ENCODE peak calls at places on chromosomes 3 and 15, in nine cellular contexts. F is BE2C, E is kidney, L is A673, J is progenitor cell of endocrine pancreas, Q is heart right ventricle, I is cardiac fibroblast, N is fibroblast of the aortic adventitia, R is OCI-LY7. V is an unnamed sample.

GRCh38 chr15:77654975-77655374 is 22.3 kb upstream of the LINGO1 start:
- DNase-seq in F (peak; percentile 64), E (no peak), L (peak; percentile 53), J (no peak), Q (no peak), I (no peak), N (no peak), R (peak; percentile 10), V (no peak)

GRCh38 chr3:178771511-178771910 is 235.3 kb downstream of the KCNMB2 start:
- DNase-seq in F (no peak), E (no peak), L (no peak), J (no peak), Q (no peak), I (no peak), N (no peak), R (no peak), V (no peak)

GRCh38 chr3:23206371-23206770 is 3.2 kb downstream of the UBE2E2 start:
- DNase-seq in F (no peak), E (no peak), L (no peak), J (no peak), Q (no peak), I (no peak), N (no peak), R (peak; percentile 18), V (no peak)

GRCh38 chr3:129126726-129127280 is 5.2 kb upstream of the RAB43 start:
- DNase-seq in F (no peak), E (no peak), L (no peak), J (no peak), Q (no peak), I (no peak), N (no peak), R (no peak), V (no peak)

GRCh38 chr3:17932372-17932771 is 189.9 kb upstream of the TBC1D5 start:
- DNase-seq in F (no peak), E (no peak), L (no peak), J (no peak), Q (no peak), I (no peak), N (no peak), R (no peak), V (no peak)

GRCh38 chr15:70523634-70524033 is 239.7 kb downstream of the UACA start:
- DNase-seq in F (no peak), E (no peak), L (no peak), J (no peak), Q (no peak), I (no peak), N (no peak), R (no peak), V (no peak)

GRCh38 chr3:19392146-19392545 is 243.8 kb downstream of the KCNH8 start:
- DNase-seq in F (no peak), E (no peak), L (no peak), J (no peak), Q (no peak), I (no peak), N (no peak), R (no peak), V (no peak)

GRCh38 chr3:129507181-129507831 is 21.1 kb upstream of the RHO start:
- DNase-seq in F (peak; percentile 45), E (peak; percentile 43), L (no peak), J (no peak), Q (peak; percentile 56), I (peak; percentile 23), N (no peak), R (no peak), V (no peak)

DNA sequence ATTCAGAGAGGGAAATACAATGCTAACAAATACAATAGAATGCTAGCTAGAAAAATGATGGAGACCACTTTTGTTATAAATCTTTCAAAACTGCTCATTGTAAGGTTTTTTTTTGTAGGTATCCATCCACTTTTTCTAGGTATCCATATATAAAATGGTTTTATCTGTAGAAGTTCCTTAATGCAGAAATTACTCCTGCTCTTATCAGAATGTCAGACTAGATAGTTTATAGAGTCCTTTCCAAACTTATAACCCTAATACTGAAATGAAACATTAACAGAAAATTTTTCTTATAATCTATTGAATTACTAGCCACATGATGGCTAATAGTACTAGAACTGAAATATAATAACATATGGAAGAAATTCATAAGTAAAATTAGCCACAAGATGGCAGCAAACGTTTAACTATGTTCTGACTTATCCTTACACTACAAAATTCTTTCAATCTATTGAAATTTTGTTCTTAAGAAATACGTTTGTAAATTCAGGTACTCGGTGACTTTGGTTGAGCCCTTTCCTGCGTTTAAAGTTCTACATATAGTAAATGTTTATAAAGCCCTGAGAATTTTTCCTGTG is 58.5 kb downstream of the ECT2 start:
- DNase-seq in F (no peak), E (no peak), L (peak; percentile 64), J (no peak), Q (no peak), I (peak; percentile 78), N (peak; percentile 85), R (peak; percentile 36), V (no peak)
- TF ChIP-seq CTCF in F (peak; percentile 30), E (peak; percentile 13), L (peak; percentile 60), J (peak; percentile 67), Q (peak; percentile 44), I (no peak), N (no peak), R (peak; percentile 79), V (peak; percentile 45)

GRCh38 chr3:100419406-100419805 is 18.1 kb downstream of the LNP1 start:
- DNase-seq in F (no peak), E (no peak), L (no peak), J (no peak), Q (no peak), I (no peak), N (no peak), R (peak; percentile 18), V (no peak)
- TF ChIP-seq CTCF in F (no peak), E (no peak), L (no peak), J (no peak), Q (no peak), I (no peak), N (no peak), R (no peak), V (no peak)

DNA sequence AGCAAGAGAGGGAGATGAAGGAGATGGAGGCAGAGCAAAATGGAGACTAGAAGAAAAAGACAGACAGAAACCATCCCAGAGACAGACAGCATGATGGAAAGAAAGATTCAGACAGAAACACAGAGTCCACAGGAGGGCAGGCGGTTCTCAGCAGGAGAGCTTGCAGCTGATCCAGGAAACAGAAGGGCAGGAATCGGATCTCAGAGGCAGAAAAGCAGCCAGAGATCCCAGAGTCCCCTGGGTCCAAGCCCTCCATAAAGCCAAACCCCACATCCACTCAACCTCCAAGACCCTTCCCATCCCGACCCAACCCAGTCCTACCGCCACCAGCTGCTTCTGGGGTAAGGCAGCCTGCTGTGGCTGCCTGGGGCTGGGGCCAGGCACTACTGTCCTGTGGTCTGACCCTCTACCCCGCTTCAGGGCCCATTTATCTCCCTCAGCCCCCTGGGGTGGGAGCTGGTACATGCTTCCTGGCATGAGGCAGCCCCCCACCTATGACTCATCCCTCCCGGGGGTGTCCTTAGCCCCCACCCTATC is at the start of gene UCN2:
- DNase-seq in F (no peak), E (no peak), L (peak; percentile 30), J (no peak), Q (no peak), I (peak; percentile 62), N (peak; percentile 22), R (no peak), V (no peak)
- TF ChIP-seq CTCF in F (no peak), E (no peak), L (no peak), J (no peak), Q (no peak), I (no peak), N (no peak), R (no peak), V (no peak)

DNA sequence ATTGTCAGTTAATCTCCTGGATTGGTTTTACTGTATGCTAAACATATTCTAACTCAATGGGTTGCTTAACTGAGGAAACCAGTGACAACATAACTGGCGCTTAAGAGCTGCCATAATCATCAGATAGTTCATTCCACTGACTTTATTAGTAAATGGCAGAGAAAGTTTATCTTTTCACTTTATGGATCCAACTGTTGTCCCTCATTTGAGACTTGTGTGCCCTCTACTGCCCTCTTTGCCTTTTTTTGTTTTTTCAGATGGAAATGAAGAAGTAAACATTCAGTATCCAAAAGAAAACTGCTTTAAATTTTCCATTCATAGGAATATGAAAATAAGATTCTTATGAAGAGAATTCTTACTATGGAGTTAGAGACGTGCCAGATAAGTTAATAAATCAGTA is 93.5 kb downstream of the NPTN start:
- DNase-seq in F (no peak), E (no peak), L (no peak), J (no peak), Q (no peak), I (no peak), N (no peak), R (no peak), V (no peak)
- TF ChIP-seq CTCF in F (no peak), E (no peak), L (no peak), J (no peak), Q (no peak), I (no peak), N (no peak), R (no peak), V (no peak)

DNA sequence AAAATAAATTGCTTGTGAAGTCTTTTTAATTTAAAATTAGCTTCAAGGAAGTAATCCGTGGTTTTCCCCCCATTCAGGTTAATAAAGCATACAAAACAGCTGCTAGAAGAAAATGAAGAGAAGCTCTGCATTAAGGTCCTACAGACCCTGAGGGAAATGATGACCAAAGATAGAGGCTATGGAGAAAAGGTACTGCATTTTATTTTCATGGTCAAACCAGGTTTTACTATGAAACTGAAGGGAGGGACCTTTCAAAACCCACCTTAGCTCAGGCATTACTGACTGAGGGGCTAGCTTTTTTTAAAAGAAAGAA is 218.5 kb downstream of the ITPR1 start:
- DNase-seq in F (no peak), E (no peak), L (no peak), J (no peak), Q (no peak), I (no peak), N (no peak), R (no peak), V (no peak)
- TF ChIP-seq CTCF in F (no peak), E (no peak), L (no peak), J (no peak), Q (no peak), I (no peak), N (no peak), R (peak; percentile 61), V (no peak)

DNA sequence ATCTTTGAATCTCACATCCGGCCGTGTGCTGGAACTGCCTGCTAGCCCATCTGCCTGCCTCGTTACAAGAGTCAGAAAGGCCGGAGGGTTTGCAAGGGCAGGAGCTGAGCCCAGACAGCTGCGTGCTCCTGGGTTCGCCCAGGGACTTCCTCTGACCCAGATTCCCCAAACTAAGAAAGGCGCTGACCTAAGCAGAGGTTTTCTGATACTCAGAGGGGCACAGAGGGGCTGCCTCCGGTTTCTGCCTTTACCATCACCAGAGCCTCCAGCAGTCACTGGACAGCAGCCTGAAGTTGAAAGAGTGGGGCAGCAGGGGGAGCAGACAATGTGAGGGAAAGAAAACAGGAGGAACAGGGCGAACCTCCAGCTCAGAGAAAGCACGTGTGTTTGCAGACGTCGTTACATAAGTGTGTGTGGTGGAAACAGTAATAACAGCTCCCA is 33.4 kb upstream of the RAD18 start:
- DNase-seq in F (no peak), E (no peak), L (no peak), J (no peak), Q (peak; percentile 74), I (peak; percentile 53), N (peak; percentile 73), R (no peak), V (no peak)
- TF ChIP-seq CTCF in F (no peak), E (no peak), L (no peak), J (peak; percentile 45), Q (peak; percentile 29), I (peak; percentile 27), N (peak; percentile 56), R (no peak), V (no peak)

V was measured in left lung.